ENCODE peak calls at places on chromosomes 4 and X, in six cellular contexts. K is HCT116, G is K562, B is Panc1, A is upper lobe of left lung, P is HepG2. S is an unnamed sample.

GRCh38 chr4:52263612-52264011 is 212.5 kb downstream of the SPATA18 start:
- ATAC-seq in K (no peak), G (no peak), B (no peak), A (no peak), P (no peak), S (no peak)

GRCh38 chrX:63250253-63250868 is 100.8 kb downstream of the SPIN4 start:
- ATAC-seq in K (peak; percentile 91), G (peak; percentile 95), B (peak; percentile 89), A (peak; percentile 53), P (peak; percentile 97), S (peak; percentile 53)

GRCh38 chr4:150212927-150213326 is 134.7 kb downstream of the DCLK2 start:
- ATAC-seq in K (peak; percentile 8), G (no peak), B (no peak), A (no peak), P (no peak), S (no peak)

GRCh38 chr4:14916554-14917304 is 85.6 kb upstream of the CPEB2 start:
- ATAC-seq in K (peak; percentile 79), G (no peak), B (peak; percentile 89), A (peak; percentile 55), P (peak; percentile 44), S (peak; percentile 78)

GRCh38 chr4:74109116-74109791 is 10.3 kb upstream of the CXCL2 start:
- ATAC-seq in K (peak; percentile 96), G (peak; percentile 86), B (peak; percentile 90), A (peak; percentile 85), P (no peak), S (peak; percentile 83)

GRCh38 chrX:38192007-38192625 is 28.6 kb downstream of the SRPX start:
- ATAC-seq in K (peak; percentile 67), G (peak; percentile 56), B (no peak), A (no peak), P (peak; percentile 62), S (no peak)

GRCh38 chr4:187777954-187778353 is 217.6 kb upstream of the ZFP42 start:
- ATAC-seq in K (no peak), G (no peak), B (no peak), A (no peak), P (no peak), S (no peak)

GRCh38 chr4:182643801-182644311 is 273.3 kb downstream of the DCTD start:
- ATAC-seq in K (no peak), G (no peak), B (no peak), A (no peak), P (no peak), S (no peak)

GRCh38 chr4:148954011-148954749 is 512.0 kb upstream of the NR3C2 start:
- ATAC-seq in K (no peak), G (no peak), B (no peak), A (no peak), P (no peak), S (no peak)

GRCh38 chrX:19670854-19671620 is 155.7 kb upstream of the MAP3K15 start:
- ATAC-seq in K (peak; percentile 84), G (no peak), B (peak; percentile 89), A (no peak), P (peak; percentile 98), S (peak; percentile 83)

GRCh38 chr4:176584031-176584430 is 208.7 kb downstream of the VEGFC start:
- ATAC-seq in K (no peak), G (no peak), B (no peak), A (no peak), P (no peak), S (no peak)

GRCh38 chr4:43496188-43496587 is 603.7 kb downstream of the GRXCR1 start:
- ATAC-seq in K (no peak), G (no peak), B (no peak), A (no peak), P (no peak), S (no peak)

GRCh38 chr4:15893967-15894366 is 44.6 kb downstream of the FGFBP1 start:
- ATAC-seq in K (peak; percentile 88), G (no peak), B (peak; percentile 80), A (peak; percentile 92), P (no peak), S (peak; percentile 90)

GRCh38 chr4:149279331-149279730 is 536.3 kb downstream of the IQCM start:
- ATAC-seq in K (no peak), G (no peak), B (no peak), A (no peak), P (no peak), S (no peak)

GRCh38 chr4:8320386-8320750 is 50.8 kb downstream of the HTRA3 start:
- ATAC-seq in K (peak; percentile 53), G (peak; percentile 78), B (no peak), A (no peak), P (peak; percentile 50), S (no peak)

GRCh38 chr4:147362868-147363440 is 117.9 kb upstream of the EDNRA start:
- ATAC-seq in K (no peak), G (no peak), B (no peak), A (no peak), P (no peak), S (no peak)

GRCh38 chrX:107673401-107673800 is 45.1 kb downstream of the PRPS1 start:
- ATAC-seq in K (no peak), G (no peak), B (no peak), A (no peak), P (no peak), S (no peak)

GRCh38 chr4:81666491-81666890 is 194.8 kb upstream of the RASGEF1B start:
- ATAC-seq in K (no peak), G (no peak), B (no peak), A (no peak), P (no peak), S (no peak)

GRCh38 chrX:3262906-3263305 is 83.5 kb downstream of the MXRA5 start:
- ATAC-seq in K (peak; percentile 82), G (no peak), B (peak; percentile 83), A (no peak), P (peak; percentile 59), S (no peak)

GRCh38 chr4:71235321-71236206 is 103.3 kb upstream of the SLC4A4 start:
- ATAC-seq in K (no peak), G (no peak), B (no peak), A (no peak), P (no peak), S (no peak)

GRCh38 chr4:139144911-139145551 is 32.0 kb downstream of the ELF2 start:
- ATAC-seq in K (no peak), G (no peak), B (no peak), A (peak; percentile 19), P (no peak), S (no peak)

GRCh38 chrX:17591741-17592110 is 145.6 kb upstream of the SCML1 start:
- ATAC-seq in K (no peak), G (no peak), B (no peak), A (no peak), P (no peak), S (peak; percentile 67)

GRCh38 chr4:124203613-124204284 is 508.8 kb downstream of the ANKRD50 start:
- ATAC-seq in K (no peak), G (no peak), B (peak; percentile 45), A (no peak), P (no peak), S (no peak)

GRCh38 chr4:67465032-67465762 is 80.1 kb downstream of the CENPC start:
- ATAC-seq in K (peak; percentile 22), G (peak; percentile 54), B (no peak), A (peak; percentile 37), P (peak; percentile 52), S (no peak)

GRCh38 chrX:10676239-10676971 is 56.0 kb upstream of the MID1 start:
- ATAC-seq in K (no peak), G (no peak), B (no peak), A (no peak), P (no peak), S (no peak)
- H3K27ac ChIP-seq in K (no peak overlapping the region), G (no peak overlapping the region), B (no peak overlapping the region), A (no peak overlapping the region), P (no peak overlapping the region), S (no peak overlapping the region)

DNA sequence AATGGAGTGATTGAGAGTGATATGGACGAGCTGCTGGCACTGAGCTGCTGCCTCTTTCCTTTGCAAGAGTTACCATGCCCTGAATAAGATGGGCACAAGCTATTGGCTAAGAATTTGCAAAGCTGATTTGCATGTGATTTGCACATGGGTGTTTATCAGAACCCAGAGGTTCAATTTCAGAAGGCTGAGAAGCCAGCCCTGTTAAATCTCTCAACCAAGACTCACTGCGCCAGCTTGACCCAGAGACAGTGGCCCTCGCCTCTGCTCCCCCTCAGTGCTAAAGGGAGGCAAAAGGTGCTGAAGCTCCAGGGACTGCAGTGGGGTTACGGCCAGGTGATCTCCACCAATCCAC is 701 bp downstream of the ARHGAP4 start:
- ATAC-seq in K (no peak), G (no peak), B (no peak), A (no peak), P (no peak), S (no peak)
- TF ChIP-seq POLR2AphosphoS5 in K (no peak), G (no peak), B (no peak), A (no peak), P (no peak), S (no peak)

GRCh38 chr4:168095776-168096443 is 3.6 kb downstream of the ANXA10 start:
- ATAC-seq in K (no peak), G (no peak), B (peak; percentile 86), A (no peak), P (no peak), S (no peak)
- H3K4me3 ChIP-seq in K (no peak overlapping the region), G (no peak overlapping the region), B (no peak overlapping the region), A (no peak overlapping the region), P (no peak overlapping the region), S (no peak overlapping the region)

GRCh38 chrX:150766351-150767044 is 73.3 kb downstream of the MTMR1 start:
- ATAC-seq in K (peak; percentile 55), G (peak; percentile 77), B (peak; percentile 56), A (no peak), P (peak; percentile 57), S (no peak)

GRCh38 chrX:150768132-150768485 is 74.9 kb downstream of the MTMR1 start:
- ATAC-seq in K (no peak), G (no peak), B (no peak), A (no peak), P (no peak), S (no peak)

GRCh38 chrX:150768580-150769190 is 75.5 kb downstream of the MTMR1 start:
- ATAC-seq in K (no peak), G (no peak), B (no peak), A (no peak), P (no peak), S (no peak)

GRCh38 chrX:150767045-150767395 is 73.8 kb downstream of the MTMR1 start:
- ATAC-seq in K (peak; percentile 40), G (peak; percentile 86), B (no peak), A (no peak), P (no peak), S (no peak)

DNA sequence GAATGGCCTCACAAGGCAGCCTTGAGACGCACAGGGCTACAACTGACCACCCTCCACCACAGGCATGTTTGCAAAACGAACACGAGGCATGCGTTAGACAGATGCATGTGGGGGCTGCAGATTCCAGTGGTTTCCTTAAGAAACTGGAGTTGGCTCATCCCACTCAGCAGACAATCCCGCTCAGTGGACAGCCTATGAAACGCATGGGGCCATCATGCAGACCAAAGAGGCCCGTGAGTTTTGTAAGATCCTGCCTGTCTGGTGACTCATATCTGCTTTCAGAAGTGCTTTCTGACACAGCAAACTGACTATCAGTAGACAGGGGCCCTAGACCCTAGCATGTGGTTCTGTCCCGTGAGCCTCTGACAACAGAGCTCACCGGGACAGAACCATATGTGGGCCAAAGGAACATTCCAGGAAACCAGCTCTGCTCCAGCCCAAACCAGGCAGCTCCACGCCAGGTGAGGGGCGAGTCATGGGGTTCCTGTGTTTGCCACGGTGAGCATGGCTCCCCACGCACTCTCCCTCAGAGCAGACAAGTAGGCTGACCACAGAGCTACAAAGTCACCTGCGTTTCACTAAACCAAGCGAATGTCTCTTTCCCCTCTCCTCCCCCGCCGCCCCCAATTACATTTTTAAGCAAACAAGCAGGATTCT is 74.4 kb downstream of the MTMR1 start:
- ATAC-seq in K (no peak), G (peak; percentile 71), B (no peak), A (no peak), P (no peak), S (no peak)
- H3K27ac ChIP-seq in K (no peak overlapping the region), G (peak overlapping the region; percentile 47), B (no peak overlapping the region), A (no peak overlapping the region), P (no peak overlapping the region), S (no peak overlapping the region)

S was measured in gastroesophageal sphincter.